ENCODE peak calls at places on chromosomes 1 and 21, in four cellular contexts. Y is progenitor cell of endocrine pancreas; B is activated CD4-positive, CD25-positive, alpha-beta regulatory T cell; C is effector memory CD8-positive, alpha-beta T cell. V is an unnamed sample.

GRCh38 chr21:43187715-43188114 is 18.9 kb downstream of the CRYAA start:
- DNase-seq in C (no peak), Y (no peak), B (no peak), V (no peak)

GRCh38 chr1:218939095-218939494 is 234.6 kb upstream of the LYPLAL1 start:
- DNase-seq in C (no peak), Y (no peak), B (no peak), V (peak)

GRCh38 chr1:28039341-28039740 is 49.1 kb downstream of the EYA3 start:
- DNase-seq in C (no peak), Y (no peak), B (no peak), V (no peak)

GRCh38 chr1:180922637-180923023 is 9.9 kb downstream of the KIAA1614 start:
- DNase-seq in Y (no peak), B (no peak), C (no peak), V (no peak)

GRCh38 chr1:35629051-35629450 is 12.3 kb downstream of the PSMB2 start:
- DNase-seq in Y (no peak), B (no peak), C (no peak), V (no peak)

GRCh38 chr1:201042663-201043461 is 19.3 kb upstream of the KIF21B start:
- DNase-seq in C (peak), Y (peak), B (peak), V (peak)

GRCh38 chr1:25799346-25799720 is 660 bp upstream of the SELENON start:
- DNase-seq in Y (no peak), B (no peak), C (no peak), V (no peak)

GRCh38 chr1:180094705-180095280 is 59.9 kb upstream of the QSOX1 start:
- DNase-seq in B (no peak), C (no peak), Y (no peak), V (no peak)

GRCh38 chr1:31183927-31184554 is 55.6 kb downstream of the NKAIN1 start:
- DNase-seq in C (peak), B (no peak), Y (peak), V (peak)

GRCh38 chr1:212507361-212507760 is 74.6 kb downstream of the NENF start:
- DNase-seq in C (no peak), Y (no peak), B (no peak), V (no peak)

GRCh38 chr1:216765346-216766300 is 42.4 kb upstream of the ESRRG start:
- DNase-seq in B (no peak), C (no peak), Y (no peak), V (no peak)

GRCh38 chr1:17569200-17570139 is 30.0 kb downstream of the ARHGEF10L start:
- DNase-seq in C (no peak), Y (no peak), B (no peak), V (no peak)

GRCh38 chr1:18463984-18464664 is 16.6 kb upstream of the KLHDC7A start:
- DNase-seq in Y (no peak), B (no peak), C (no peak), V (no peak)

GRCh38 chr1:43994794-43995790 is 3.7 kb downstream of the CCDC24 start:
- DNase-seq in C (no peak), Y (no peak), B (no peak), V (peak)

GRCh38 chr21:27838585-27838984 is 871.7 kb upstream of the ADAMTS5 start:
- DNase-seq in B (no peak), C (no peak), Y (no peak), V (no peak)

GRCh38 chr1:100861379-100861778 is 33.3 kb downstream of the EXTL2 start:
- DNase-seq in B (no peak), Y (no peak), C (no peak), V (no peak)

GRCh38 chr1:46533179-46533864 is 18.1 kb downstream of the KNCN start:
- DNase-seq in B (peak), Y (no peak), C (peak), V (no peak)

GRCh38 chr1:153929433-153929825 is 6.7 kb upstream of the GATAD2B start:
- DNase-seq in B (no peak), Y (no peak), C (no peak), V (no peak)

GRCh38 chr21:45267390-45267760 is 20.3 kb downstream of the POFUT2 start:
- DNase-seq in Y (peak), C (no peak), B (no peak), V (no peak)

GRCh38 chr1:172219966-172220365 is 200.5 kb upstream of the C1orf105 start:
- DNase-seq in C (no peak), B (no peak), Y (no peak), V (no peak)

GRCh38 chr1:53218201-53218600 is 2.2 kb downstream of the CZIB start:
- DNase-seq in B (no peak), Y (no peak), C (no peak), V (no peak)

GRCh38 chr1:89894802-89895201 is 74.0 kb downstream of the LRRC8D start:
- DNase-seq in C (no peak), B (no peak), Y (no peak), V (no peak)

GRCh38 chr1:9780554-9781110 is 43.1 kb downstream of the CLSTN1 start:
- DNase-seq in B (no peak), Y (no peak), C (no peak), V (no peak)

GRCh38 chr21:45920824-45921600 is 60.6 kb upstream of the COL6A1 start:
- DNase-seq in C (no peak), Y (no peak), B (no peak), V (no peak)

GRCh38 chr1:245765241-245766000 is 610.6 kb downstream of the KIF26B start:
- DNase-seq in Y (no peak), B (no peak), C (no peak), V (no peak)

GRCh38 chr1:9413143-9413876 is 120.6 kb downstream of the SPSB1 start:
- DNase-seq in B (peak), C (peak), Y (no peak), V (peak)

GRCh38 chr1:214425101-214425500 is 126.3 kb downstream of the PTPN14 start:
- DNase-seq in B (no peak), Y (no peak), C (no peak), V (no peak)

GRCh38 chr1:7680791-7681165 is 90.3 kb upstream of the VAMP3 start:
- DNase-seq in Y (no peak), B (no peak), C (no peak), V (no peak)

GRCh38 chr1:236515443-236515958 is 8.3 kb upstream of the LGALS8 start:
- DNase-seq in B (no peak), Y (no peak), C (no peak), V (no peak)